ENCODE peak calls at places on chromosomes 3 and 15, in ten cellular contexts. T is CD4-positive, CD25-positive, alpha-beta regulatory T cell; K is tibial artery; Z is foreskin fibroblast; V is GM23338; G is mesenteric fat pad; B is AG04450; E is RPMI8226; U is NCI-H1092; D is LoVo. F is an unnamed sample.
A peak's percentile ranks its signal among the peaks of the same experiment; 100 is the strongest.

GRCh38 chr3:130462089-130462488 is 54.9 kb upstream of the COL6A6 start:
- DNase-seq in T (no peak), K (no peak), Z (no peak), V (no peak), G (no peak), B (no peak), E (no peak), U (no peak), D (no peak), F (no peak)

GRCh38 chr15:42494998-42495360 is 455 bp upstream of the SNAP23 start:
- DNase-seq in T (no peak), K (no peak), Z (peak; percentile 79), V (peak; percentile 36), G (no peak), B (no peak), E (peak; percentile 6), U (no peak), D (peak; percentile 68), F (peak; percentile 33)

GRCh38 chr3:16317561-16317945 is 52.5 kb downstream of the OXNAD1 start:
- DNase-seq in T (no peak), K (no peak), Z (no peak), V (no peak), G (no peak), B (no peak), E (no peak), U (no peak), D (no peak), F (no peak)

GRCh38 chr15:59456114-59456513 is 18.1 kb downstream of the FAM81A start:
- DNase-seq in T (no peak), K (no peak), Z (no peak), V (no peak), G (no peak), B (no peak), E (no peak), U (no peak), D (peak; percentile 81), F (no peak)

GRCh38 chr3:53790470-53790869 is 55.7 kb downstream of the CHDH start:
- DNase-seq in T (no peak), K (no peak), Z (no peak), V (no peak), G (no peak), B (no peak), E (no peak), U (no peak), D (no peak), F (no peak)

GRCh38 chr3:80232760-80233159 is 465.0 kb upstream of the ROBO1 start:
- DNase-seq in T (no peak), K (no peak), Z (peak; percentile 14), V (peak; percentile 6), G (no peak), B (peak; percentile 68), E (no peak), U (no peak), D (no peak), F (peak; percentile 66)

GRCh38 chr3:193016437-193016887 is 98.8 kb upstream of the MB21D2 start:
- DNase-seq in T (no peak), K (no peak), Z (peak; percentile 5), V (peak; percentile 57), G (no peak), B (no peak), E (no peak), U (peak; percentile 79), D (peak; percentile 42), F (no peak)

GRCh38 chr3:42871592-42872196 is 4.0 kb downstream of the CYP8B1 start:
- DNase-seq in T (no peak), K (no peak), Z (no peak), V (no peak), G (no peak), B (no peak), E (no peak), U (no peak), D (no peak), F (no peak)

GRCh38 chr3:30606301-30607031 is at the start of gene TGFBR2:
- DNase-seq in T (peak; percentile 66), K (peak; percentile 97), Z (peak; percentile 100), V (peak; percentile 87), G (peak; percentile 97), B (peak; percentile 99), E (peak; percentile 87), U (peak; percentile 1), D (peak; percentile 97), F (peak; percentile 75)

GRCh38 chr3:99394831-99395733 is 243.3 kb upstream of the COL8A1 start:
- DNase-seq in T (no peak), K (no peak), Z (peak; percentile 91), V (no peak), G (no peak), B (peak; percentile 52), E (no peak), U (no peak), D (no peak), F (peak; percentile 46)

GRCh38 chr3:140465988-140466387 is 211.9 kb upstream of the TRIM42 start:
- DNase-seq in T (no peak), K (no peak), Z (no peak), V (no peak), G (no peak), B (no peak), E (no peak), U (no peak), D (no peak), F (no peak)

GRCh38 chr15:90315276-90315982 is 36.7 kb upstream of the ZNF774 start:
- DNase-seq in T (no peak), K (peak; percentile 96), Z (peak; percentile 56), V (no peak), G (peak; percentile 82), B (no peak), E (no peak), U (no peak), D (no peak), F (peak; percentile 9)

GRCh38 chr3:128335621-128336296 is 130.9 kb downstream of the DNAJB8 start:
- DNase-seq in T (no peak), K (peak; percentile 48), Z (no peak), V (peak; percentile 41), G (peak; percentile 39), B (no peak), E (no peak), U (no peak), D (no peak), F (no peak)

GRCh38 chr3:99909714-99910508 is 92.2 kb downstream of the CMSS1 start:
- DNase-seq in T (no peak), K (no peak), Z (peak; percentile 55), V (no peak), G (no peak), B (no peak), E (no peak), U (no peak), D (peak; percentile 48), F (peak; percentile 12)

GRCh38 chr3:155332668-155333160 is 39.2 kb upstream of the STRIT1 start:
- DNase-seq in T (no peak), K (no peak), Z (no peak), V (no peak), G (no peak), B (no peak), E (no peak), U (no peak), D (no peak), F (no peak)

GRCh38 chr15:83087535-83087934 is 19.9 kb upstream of the TM6SF1 start:
- DNase-seq in T (no peak), K (no peak), Z (no peak), V (no peak), G (no peak), B (no peak), E (no peak), U (no peak), D (no peak), F (no peak)

GRCh38 chr3:111311709-111312235 is 230.2 kb upstream of the CD96 start:
- DNase-seq in T (no peak), K (no peak), Z (peak; percentile 15), V (no peak), G (no peak), B (no peak), E (no peak), U (no peak), D (no peak), F (no peak)

GRCh38 chr3:99953596-99953995 is 135.9 kb downstream of the CMSS1 start:
- DNase-seq in T (no peak), K (no peak), Z (no peak), V (no peak), G (no peak), B (no peak), E (no peak), U (no peak), D (no peak), F (no peak)

GRCh38 chr15:81575436-81576123 is 201.6 kb upstream of the TMC3 start:
- DNase-seq in T (no peak), K (no peak), Z (no peak), V (peak; percentile 23), G (no peak), B (no peak), E (no peak), U (peak; percentile 61), D (no peak), F (no peak)

GRCh38 chr3:81579744-81580143 is 181.7 kb downstream of the GBE1 start:
- DNase-seq in T (no peak), K (no peak), Z (no peak), V (peak; percentile 11), G (no peak), B (no peak), E (no peak), U (no peak), D (no peak), F (no peak)

GRCh38 chr3:11136116-11136515 is 18.2 kb upstream of the HRH1 start:
- DNase-seq in T (no peak), K (peak; percentile 60), Z (no peak), V (no peak), G (no peak), B (no peak), E (no peak), U (no peak), D (no peak), F (no peak)

GRCh38 chr3:36405193-36405592 is 24.9 kb downstream of the STAC start:
- DNase-seq in T (no peak), K (no peak), Z (peak; percentile 5), V (no peak), G (no peak), B (no peak), E (no peak), U (no peak), D (no peak), F (no peak)

GRCh38 chr3:76107935-76108570 is 322.7 kb upstream of the ZNF717 start:
- DNase-seq in T (no peak), K (no peak), Z (peak; percentile 74), V (peak; percentile 70), G (no peak), B (peak; percentile 24), E (peak; percentile 38), U (no peak), D (peak; percentile 33), F (peak; percentile 1)

GRCh38 chr3:13016083-13016725 is 57.0 kb downstream of the IQSEC1 start:
- DNase-seq in T (peak; percentile 56), K (peak; percentile 86), Z (no peak), V (no peak), G (no peak), B (no peak), E (peak; percentile 95), U (peak; percentile 42), D (no peak), F (no peak)

GRCh38 chr15:87597346-87598052 is 659.0 kb downstream of the NTRK3 start:
- DNase-seq in T (peak; percentile 28), K (no peak), Z (no peak), V (peak; percentile 6), G (no peak), B (no peak), E (no peak), U (no peak), D (no peak), F (no peak)

GRCh38 chr3:169112153-169112892 is 551.2 kb downstream of the MECOM start:
- DNase-seq in T (no peak), K (no peak), Z (peak; percentile 90), V (no peak), G (no peak), B (peak; percentile 69), E (no peak), U (no peak), D (no peak), F (no peak)

GRCh38 chr3:28859897-28860296 is 421.0 kb upstream of the RBMS3 start:
- DNase-seq in T (no peak), K (no peak), Z (peak; percentile 12), V (no peak), G (no peak), B (no peak), E (no peak), U (no peak), D (no peak), F (no peak)

GRCh38 chr3:122324871-122325323 is at the start of gene CSTA:
- DNase-seq in T (no peak), K (no peak), Z (peak; percentile 14), V (no peak), G (no peak), B (no peak), E (no peak), U (no peak), D (no peak), F (peak; percentile 12)

F was measured in NCI-H460.